ENCODE peak calls at places on chromosomes 2 and 18, in eight cellular contexts. F is cardiac muscle cell, P is A549, L is AG10803, A is AG04449, E is astrocyte of the spinal cord, B is spleen, Q is osteocyte. C is an unnamed sample.
A peak's percentile ranks its signal among the peaks of the same experiment; 100 is the strongest.

GRCh38 chr2:176637497-176638166 is 368.4 kb downstream of the MTX2 start:
- DNase-seq in F (peak; percentile 62), P (peak; percentile 75), L (peak; percentile 85), A (no peak), E (peak; percentile 45), B (peak; percentile 82), Q (no peak), C (no peak)

GRCh38 chr2:230814616-230815015 is 50.1 kb upstream of the ITM2C start:
- DNase-seq in F (peak; percentile 57), P (peak; percentile 33), L (peak; percentile 29), A (no peak), E (peak; percentile 38), B (no peak), Q (no peak), C (no peak)

GRCh38 chr2:156890498-156891148 is 366.9 kb upstream of the GALNT5 start:
- DNase-seq in F (no peak), P (no peak), L (peak; percentile 1), A (no peak), E (no peak), B (no peak), Q (no peak), C (no peak)

GRCh38 chr2:157592983-157593382 is 35.7 kb downstream of the ACVR1C start:
- DNase-seq in F (peak; percentile 21), P (peak; percentile 10), L (peak; percentile 38), A (no peak), E (peak; percentile 10), B (no peak), Q (no peak), C (no peak)

GRCh38 chr18:28013064-28013463 is 163.9 kb downstream of the CDH2 start:
- DNase-seq in F (peak; percentile 40), P (peak; percentile 15), L (peak; percentile 34), A (no peak), E (no peak), B (no peak), Q (no peak), C (no peak)

GRCh38 chr2:222193328-222194008 is 105.3 kb downstream of the PAX3 start:
- DNase-seq in F (no peak), P (no peak), L (no peak), A (no peak), E (no peak), B (no peak), Q (no peak), C (no peak)

GRCh38 chr2:85288244-85288725 is 39.5 kb downstream of the TGOLN2 start:
- DNase-seq in F (peak; percentile 50), P (peak; percentile 82), L (peak; percentile 67), A (peak; percentile 50), E (peak; percentile 55), B (no peak), Q (no peak), C (no peak)

GRCh38 chr2:23360571-23361125 is 24.3 kb upstream of the KLHL29 start:
- DNase-seq in F (peak; percentile 11), P (peak; percentile 36), L (peak; percentile 17), A (no peak), E (no peak), B (no peak), Q (no peak), C (no peak)

GRCh38 chr2:3222636-3223035 is 155.0 kb downstream of the EIPR1 start:
- DNase-seq in F (no peak), P (peak; percentile 14), L (no peak), A (no peak), E (peak; percentile 9), B (no peak), Q (peak; percentile 48), C (no peak)

GRCh38 chr2:226352941-226353558 is 446.6 kb downstream of the IRS1 start:
- DNase-seq in F (no peak), P (no peak), L (no peak), A (no peak), E (no peak), B (no peak), Q (no peak), C (no peak)

GRCh38 chr2:48144777-48145176 is 238.5 kb upstream of the FBXO11 start:
- DNase-seq in F (peak; percentile 63), P (no peak), L (no peak), A (no peak), E (no peak), B (no peak), Q (no peak), C (no peak)

GRCh38 chr2:182597570-182597969 is 118.5 kb upstream of the DNAJC10 start:
- DNase-seq in F (peak; percentile 82), P (no peak), L (no peak), A (no peak), E (no peak), B (no peak), Q (no peak), C (no peak)

GRCh38 chr2:69483696-69484095 is 46.5 kb upstream of the NFU1 start:
- DNase-seq in F (no peak), P (peak; percentile 64), L (no peak), A (no peak), E (no peak), B (no peak), Q (no peak), C (no peak)

GRCh38 chr18:57443716-57444115 is 8.5 kb downstream of the ONECUT2 start:
- DNase-seq in F (no peak), P (no peak), L (no peak), A (no peak), E (no peak), B (no peak), Q (no peak), C (no peak)

DNA sequence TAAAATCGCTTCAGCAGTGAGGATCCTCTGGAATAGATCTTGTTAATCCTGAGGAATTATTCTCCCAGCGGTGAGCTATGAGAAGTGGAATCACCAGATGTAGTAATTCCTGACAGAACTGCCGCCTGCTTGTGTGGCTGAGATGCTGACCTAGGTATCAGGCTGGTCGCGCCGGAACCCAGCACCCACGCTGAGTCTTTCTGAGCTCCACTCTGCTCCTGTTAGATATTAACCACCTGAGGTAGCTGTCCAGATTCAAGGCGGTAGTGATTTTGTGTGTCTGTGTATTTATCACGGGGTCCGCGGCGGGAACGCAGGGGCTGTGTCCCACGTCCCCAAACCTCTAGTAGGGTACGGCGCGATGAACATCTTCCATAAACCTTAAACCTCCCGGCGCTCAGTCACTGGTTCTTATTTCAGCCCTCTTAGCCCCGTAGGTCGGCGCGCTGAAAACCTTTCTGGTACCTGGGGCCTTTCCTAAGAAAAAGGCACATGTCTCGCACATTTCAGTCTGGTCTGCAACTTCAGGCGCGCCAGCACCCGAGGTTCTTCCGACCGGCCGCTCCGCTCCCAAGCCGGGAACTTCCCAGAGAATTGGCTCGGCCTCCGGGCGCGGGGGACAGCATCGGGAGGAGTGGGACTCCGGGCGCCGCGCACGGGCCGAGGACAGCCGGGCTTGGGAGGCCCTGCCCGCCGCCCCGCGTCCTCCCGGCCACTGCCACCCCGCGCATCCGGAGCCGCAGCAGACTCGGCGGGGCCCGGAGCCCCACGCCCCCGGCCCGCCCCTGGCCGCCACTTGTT is 542 bp upstream of the CNNM3 start:
- DNase-seq in F (peak; percentile 65), P (peak; percentile 38), L (peak; percentile 60), A (no peak), E (peak; percentile 61), B (peak; percentile 83), Q (no peak), C (no peak)
- TF ChIP-seq CTCF in F (no peak), P (no peak), L (peak; percentile 19), A (no peak), E (no peak), B (no peak), Q (no peak), C (no peak)

DNA sequence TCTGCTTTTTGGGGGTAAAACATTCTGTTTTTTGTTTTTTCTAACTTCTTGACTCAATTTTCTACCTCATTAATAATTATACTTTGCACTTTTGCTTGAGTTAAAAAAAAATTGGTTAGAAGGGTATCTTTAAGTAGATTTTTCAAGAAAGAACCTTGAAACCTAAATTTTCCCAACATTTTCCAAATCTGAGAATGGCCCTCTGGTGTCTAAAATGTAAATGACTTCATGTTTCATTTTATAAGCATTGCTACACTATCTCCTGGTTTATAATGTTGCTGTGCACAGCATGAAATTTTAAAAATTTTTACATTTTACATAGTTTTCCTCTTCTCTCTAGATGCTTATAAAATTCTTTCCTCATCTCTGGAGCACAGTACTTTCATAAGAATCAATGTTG is 14.2 kb downstream of the EIF2AK2 start:
- DNase-seq in F (no peak), P (no peak), L (no peak), A (no peak), E (no peak), B (no peak), Q (no peak), C (no peak)
- TF ChIP-seq CTCF in F (no peak), P (no peak), L (no peak), A (no peak), E (no peak), B (no peak), Q (peak; percentile 17), C (no peak)

GRCh38 chr2:168429988-168430387 is 26.1 kb upstream of the CERS6 start:
- DNase-seq in F (no peak), P (no peak), L (no peak), A (no peak), E (no peak), B (no peak), Q (no peak), C (no peak)

GRCh38 chr2:168427451-168427850 is 28.6 kb upstream of the CERS6 start:
- DNase-seq in F (peak; percentile 80), P (no peak), L (peak; percentile 81), A (peak; percentile 36), E (peak; percentile 96), B (no peak), Q (no peak), C (no peak)

GRCh38 chr2:168430431-168430830 is 25.6 kb upstream of the CERS6 start:
- DNase-seq in F (peak; percentile 28), P (no peak), L (peak; percentile 11), A (no peak), E (no peak), B (no peak), Q (no peak), C (no peak)

GRCh38 chr2:168426861-168427260 is 29.2 kb upstream of the CERS6 start:
- DNase-seq in F (no peak), P (no peak), L (no peak), A (no peak), E (peak; percentile 29), B (no peak), Q (no peak), C (no peak)

DNA sequence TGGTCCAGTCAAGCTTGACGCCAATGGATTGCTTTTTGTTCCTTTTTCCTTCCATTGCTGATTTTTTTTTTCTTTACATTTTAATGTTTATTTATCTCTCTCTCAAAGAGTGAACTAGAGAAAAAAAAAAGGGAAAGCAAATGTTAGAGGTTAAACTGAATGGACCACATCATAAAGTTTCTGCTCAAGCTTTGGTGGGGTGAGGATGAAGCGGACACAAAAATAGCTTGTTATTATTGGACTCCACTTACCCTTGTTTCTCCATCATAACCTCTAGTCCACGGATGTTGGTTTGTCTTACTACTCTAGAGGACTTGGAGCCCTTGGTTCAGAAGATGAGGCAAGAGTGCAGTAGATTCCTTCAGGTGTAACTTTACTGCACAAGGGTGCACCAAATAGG is 27.6 kb upstream of the CERS6 start:
- DNase-seq in F (no peak), P (no peak), L (no peak), A (no peak), E (peak; percentile 63), B (no peak), Q (no peak), C (no peak)
- TF ChIP-seq CTCF in F (no peak), P (no peak), L (no peak), A (no peak), E (no peak), B (no peak), Q (no peak), C (no peak)

DNA sequence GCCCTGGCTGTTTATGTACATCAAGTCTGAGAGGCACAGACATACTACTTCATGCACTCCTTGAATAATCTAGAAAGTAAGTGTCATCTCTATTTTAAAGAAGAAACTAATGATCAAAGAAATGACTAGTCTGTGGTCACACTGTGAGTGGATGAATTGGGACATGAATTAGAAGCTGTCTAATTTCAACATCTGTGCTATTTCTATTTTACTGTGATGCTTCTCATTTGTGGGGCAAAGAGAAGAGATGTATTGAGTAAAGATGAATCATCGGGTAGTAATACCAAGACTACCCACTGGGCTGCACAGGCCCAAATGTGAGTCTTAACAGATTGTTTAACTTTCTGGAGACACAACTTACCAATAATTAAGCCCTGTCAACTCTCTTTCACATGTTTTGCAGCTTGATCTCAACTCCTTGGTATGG is 42.4 kb upstream of the MTIF2 start:
- DNase-seq in F (peak; percentile 44), P (peak; percentile 16), L (peak; percentile 73), A (peak; percentile 9), E (peak; percentile 64), B (no peak), Q (no peak), C (no peak)
- TF ChIP-seq CTCF in F (peak; percentile 26), P (no peak), L (peak; percentile 56), A (peak; percentile 30), E (peak; percentile 40), B (no peak), Q (no peak), C (peak; percentile 21)